ENCODE peak calls at places on chromosomes 3 and 15, in four cellular contexts. One of them, this sample, is unnamed. For H3K4me1, the result is how much of the 10 kb centered on the place peaks cover.

GRCh38 chr3:32571192-32571485 is 481 bp upstream of the DYNC1LI1 start:
- DNase-seq in esophagus squamous epithelium: no peak
- DNase-seq in OCI-LY7: no peak
- DNase-seq in pancreas: no peak
- DNase-seq in this sample: no peak

GRCh38 chr3:106428565-106428994 is 559.8 kb upstream of the CBLB start:
- DNase-seq in OCI-LY7: no peak
- DNase-seq in pancreas: no peak
- DNase-seq in esophagus squamous epithelium: no peak
- DNase-seq in this sample: no peak

GRCh38 chr3:183375787-183376186 is 52.6 kb downstream of the MCF2L2 start:
- DNase-seq in OCI-LY7: no peak
- DNase-seq in esophagus squamous epithelium: no peak
- DNase-seq in pancreas: no peak
- DNase-seq in this sample: no peak

GRCh38 chr3:136659253-136659652 is 92.9 kb downstream of the STAG1 start:
- DNase-seq in OCI-LY7: peak
- DNase-seq in esophagus squamous epithelium: no peak
- DNase-seq in pancreas: no peak
- DNase-seq in this sample: no peak

GRCh38 chr3:34731879-34732278 is 907.4 kb upstream of the ARPP21 start:
- DNase-seq in OCI-LY7: no peak
- DNase-seq in pancreas: no peak
- DNase-seq in esophagus squamous epithelium: no peak
- DNase-seq in this sample: no peak

GRCh38 chr15:60326824-60327654 is 70.7 kb downstream of the ANXA2 start:
- DNase-seq in pancreas: no peak
- DNase-seq in esophagus squamous epithelium: no peak
- DNase-seq in OCI-LY7: peak
- DNase-seq in this sample: no peak

GRCh38 chr3:180680097-180680430 is 775 bp upstream of the CCDC39 start:
- DNase-seq in OCI-LY7: peak
- DNase-seq in esophagus squamous epithelium: no peak
- DNase-seq in pancreas: peak
- DNase-seq in this sample: no peak

GRCh38 chr3:52184690-52185089 is 13.3 kb upstream of the ALAS1 start:
- DNase-seq in pancreas: no peak
- DNase-seq in esophagus squamous epithelium: no peak
- DNase-seq in OCI-LY7: no peak
- DNase-seq in this sample: no peak

GRCh38 chr15:66006986-66007385 is 137.7 kb downstream of the RAB11A start:
- DNase-seq in pancreas: no peak
- DNase-seq in esophagus squamous epithelium: no peak
- DNase-seq in OCI-LY7: no peak
- DNase-seq in this sample: no peak

GRCh38 chr15:87805117-87805820 is 451.3 kb downstream of the NTRK3 start:
- DNase-seq in pancreas: no peak
- DNase-seq in esophagus squamous epithelium: no peak
- DNase-seq in OCI-LY7: no peak
- DNase-seq in this sample: no peak

GRCh38 chr15:66251790-66252355 is 1.7 kb downstream of the MEGF11 start:
- DNase-seq in OCI-LY7: no peak
- DNase-seq in esophagus squamous epithelium: no peak
- DNase-seq in pancreas: no peak
- DNase-seq in this sample: no peak

GRCh38 chr3:108006077-108006675 is 84.7 kb downstream of the CD47 start:
- DNase-seq in OCI-LY7: no peak
- DNase-seq in pancreas: peak
- DNase-seq in esophagus squamous epithelium: no peak
- DNase-seq in this sample: no peak

GRCh38 chr15:41620536-41621199 is 39.5 kb upstream of the MGA start:
- DNase-seq in OCI-LY7: no peak
- DNase-seq in pancreas: no peak
- DNase-seq in esophagus squamous epithelium: no peak
- DNase-seq in this sample: no peak

GRCh38 chr3:58562498-58562897 is 14.7 kb downstream of the FAM107A start:
- DNase-seq in esophagus squamous epithelium: no peak
- DNase-seq in OCI-LY7: no peak
- DNase-seq in pancreas: no peak
- DNase-seq in this sample: no peak

GRCh38 chr3:15180042-15180611 is 25.9 kb upstream of the CAPN7 start:
- DNase-seq in pancreas: no peak
- DNase-seq in esophagus squamous epithelium: no peak
- DNase-seq in OCI-LY7: no peak
- DNase-seq in this sample: no peak

GRCh38 chr3:195153653-195154052 is 117.3 kb downstream of the XXYLT1 start:
- DNase-seq in esophagus squamous epithelium: no peak
- DNase-seq in pancreas: no peak
- DNase-seq in OCI-LY7: no peak
- DNase-seq in this sample: no peak

GRCh38 chr15:32794973-32795372 is 77.2 kb downstream of the GREM1 start:
- DNase-seq in OCI-LY7: no peak
- DNase-seq in esophagus squamous epithelium: no peak
- DNase-seq in pancreas: no peak
- DNase-seq in this sample: no peak

GRCh38 chr3:129558076-129558771 is 15.2 kb downstream of the H1-8 start:
- DNase-seq in esophagus squamous epithelium: no peak
- DNase-seq in pancreas: no peak
- DNase-seq in OCI-LY7: no peak
- DNase-seq in this sample: no peak

GRCh38 chr15:40313531-40314398 is 6.0 kb upstream of the PLCB2 start:
- DNase-seq in pancreas: peak
- DNase-seq in esophagus squamous epithelium: no peak
- DNase-seq in OCI-LY7: no peak
- DNase-seq in this sample: no peak

GRCh38 chr3:56744016-56744415 is 57.7 kb downstream of the ARHGEF3 start:
- DNase-seq in pancreas: no peak
- DNase-seq in esophagus squamous epithelium: no peak
- DNase-seq in OCI-LY7: no peak
- DNase-seq in this sample: no peak

GRCh38 chr3:85571835-85572234 is 613.0 kb downstream of the CADM2 start:
- DNase-seq in pancreas: no peak
- DNase-seq in esophagus squamous epithelium: no peak
- DNase-seq in OCI-LY7: no peak
- DNase-seq in this sample: no peak

GRCh38 chr15:76353023-76353577 is 16.5 kb downstream of the ISL2 start:
- DNase-seq in esophagus squamous epithelium: no peak
- DNase-seq in pancreas: no peak
- DNase-seq in OCI-LY7: no peak
- DNase-seq in this sample: no peak

GRCh38 chr3:27659279-27660021 is 62.7 kb downstream of the EOMES start:
- DNase-seq in OCI-LY7: peak
- DNase-seq in esophagus squamous epithelium: no peak
- DNase-seq in pancreas: peak
- DNase-seq in this sample: no peak

GRCh38 chr15:79635897-79636596 is 203.9 kb downstream of the MINAR1 start:
- DNase-seq in pancreas: no peak
- DNase-seq in OCI-LY7: no peak
- DNase-seq in esophagus squamous epithelium: no peak
- DNase-seq in this sample: no peak

GRCh38 chr3:141085331-141086047 is 34.3 kb downstream of the SPSB4 start:
- DNase-seq in OCI-LY7: no peak
- DNase-seq in pancreas: no peak
- DNase-seq in esophagus squamous epithelium: no peak
- DNase-seq in this sample: no peak

GRCh38 chr3:150371741-150372254 is 36.3 kb upstream of the TSC22D2 start:
- DNase-seq in pancreas: peak
- DNase-seq in esophagus squamous epithelium: no peak
- DNase-seq in OCI-LY7: no peak
- DNase-seq in this sample: no peak

GRCh38 chr15:74727727-74728126 is 2.4 kb upstream of the CYP1A1 start:
- DNase-seq in pancreas: no peak
- DNase-seq in esophagus squamous epithelium: no peak
- DNase-seq in OCI-LY7: no peak
- DNase-seq in this sample: no peak

DNA sequence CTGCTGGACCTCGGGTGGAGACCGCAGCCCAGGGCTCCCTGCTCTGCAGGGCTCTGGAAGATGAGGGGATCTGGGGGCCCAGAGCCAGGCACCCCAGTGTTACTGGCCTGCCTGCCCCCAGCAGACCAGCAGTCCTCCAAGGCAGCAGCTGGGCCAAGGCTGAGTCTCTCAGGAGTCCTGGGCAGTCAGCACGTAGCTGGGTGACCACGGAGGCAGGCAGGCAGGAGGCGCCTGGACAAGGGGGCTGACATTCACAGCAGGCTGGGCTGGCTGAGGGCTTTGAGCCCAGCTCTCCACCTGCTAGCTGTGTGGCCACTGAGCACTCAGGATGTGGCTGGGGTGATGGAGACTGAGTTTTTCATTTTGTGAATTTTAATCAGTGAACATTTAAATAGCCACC is 67.9 kb downstream of the IQSEC1 start:
- DNase-seq in pancreas: no peak
- DNase-seq in OCI-LY7: no peak
- DNase-seq in esophagus squamous epithelium: no peak
- DNase-seq in this sample: no peak
- H3K27ac ChIP-seq in pancreas: no peak
- H3K27ac ChIP-seq in OCI-LY7: peak
- H3K27ac ChIP-seq in esophagus squamous epithelium: no peak
- H3K27ac ChIP-seq in this sample: no peak

DNA sequence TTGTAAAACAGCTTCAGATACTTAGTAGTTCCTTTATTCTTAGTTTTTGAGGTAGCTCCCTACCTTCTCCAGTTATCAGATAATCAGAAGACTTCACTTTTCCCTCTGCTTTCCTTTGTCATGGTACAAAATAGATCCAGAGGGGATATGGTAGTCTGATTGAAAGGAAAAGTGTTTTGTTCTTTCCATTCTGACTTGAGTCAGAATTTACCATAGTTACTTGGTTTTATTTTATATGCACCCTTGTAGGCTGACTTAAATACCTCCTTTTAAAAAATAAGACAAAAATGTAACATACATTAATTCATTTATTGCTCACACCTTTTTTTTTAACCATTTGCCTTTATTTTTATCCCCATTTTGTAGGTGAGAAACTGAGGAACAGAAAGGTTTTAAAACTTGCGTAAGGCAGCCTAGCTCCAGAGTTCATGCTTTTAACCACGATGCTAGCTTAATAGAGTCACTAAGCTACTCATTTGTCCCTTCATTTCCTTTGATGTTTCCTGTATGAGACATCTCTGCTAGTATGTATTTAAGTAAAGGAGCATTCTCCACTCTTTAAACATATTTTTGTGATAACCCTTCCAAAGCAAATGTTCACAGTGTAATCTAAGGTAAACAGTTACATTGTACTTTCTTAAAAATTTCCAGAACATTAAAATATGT is 187.5 kb downstream of the KLHL25 start:
- DNase-seq in OCI-LY7: no peak
- DNase-seq in esophagus squamous epithelium: no peak
- DNase-seq in pancreas: no peak
- DNase-seq in this sample: no peak
- H3K4me1 ChIP-seq in OCI-LY7: under half
- H3K4me1 ChIP-seq in esophagus squamous epithelium: under half
- H3K4me1 ChIP-seq in pancreas: under half
- H3K4me1 ChIP-seq in this sample: under half

GRCh38 chr3:31436830-31437229 is 95.9 kb upstream of the STT3B start:
- DNase-seq in pancreas: no peak
- DNase-seq in esophagus squamous epithelium: no peak
- DNase-seq in OCI-LY7: no peak
- DNase-seq in this sample: no peak
- H3K4me3 ChIP-seq in pancreas: no peak
- H3K4me3 ChIP-seq in esophagus squamous epithelium: no peak
- H3K4me3 ChIP-seq in OCI-LY7: no peak
- H3K4me3 ChIP-seq in this sample: no peak

GRCh38 chr3:165697910-165698309 is 139.3 kb downstream of the BCHE start:
- DNase-seq in esophagus squamous epithelium: no peak
- DNase-seq in pancreas: no peak
- DNase-seq in OCI-LY7: no peak
- DNase-seq in this sample: no peak

GRCh38 chr3:165696496-165696895 is 140.7 kb downstream of the BCHE start:
- DNase-seq in pancreas: no peak
- DNase-seq in OCI-LY7: no peak
- DNase-seq in esophagus squamous epithelium: no peak
- DNase-seq in this sample: no peak
- H3K27ac ChIP-seq in pancreas: no peak
- H3K27ac ChIP-seq in OCI-LY7: no peak
- H3K27ac ChIP-seq in esophagus squamous epithelium: no peak
- H3K27ac ChIP-seq in this sample: no peak

GRCh38 chr15:90418627-90419026 is 30.6 kb downstream of the IQGAP1 start:
- DNase-seq in esophagus squamous epithelium: no peak
- DNase-seq in OCI-LY7: no peak
- DNase-seq in pancreas: no peak
- DNase-seq in this sample: no peak

GRCh38 chr15:90412356-90413194 is 24.5 kb downstream of the IQGAP1 start:
- DNase-seq in esophagus squamous epithelium: no peak
- DNase-seq in pancreas: no peak
- DNase-seq in OCI-LY7: peak
- DNase-seq in this sample: peak

GRCh38 chr15:90411176-90411575 is 23.1 kb downstream of the IQGAP1 start:
- DNase-seq in esophagus squamous epithelium: no peak
- DNase-seq in OCI-LY7: no peak
- DNase-seq in pancreas: no peak
- DNase-seq in this sample: no peak

GRCh38 chr15:90413411-90414379 is 25.7 kb downstream of the IQGAP1 start:
- DNase-seq in esophagus squamous epithelium: no peak
- DNase-seq in OCI-LY7: no peak
- DNase-seq in pancreas: no peak
- DNase-seq in this sample: peak

GRCh38 chr15:90414408-90415028 is 26.5 kb downstream of the IQGAP1 start:
- DNase-seq in esophagus squamous epithelium: no peak
- DNase-seq in OCI-LY7: no peak
- DNase-seq in pancreas: no peak
- DNase-seq in this sample: no peak
- H3K4me1 ChIP-seq in esophagus squamous epithelium: under half
- H3K4me1 ChIP-seq in OCI-LY7: under half
- H3K4me1 ChIP-seq in pancreas: under half
- H3K4me1 ChIP-seq in this sample: under half

DNA sequence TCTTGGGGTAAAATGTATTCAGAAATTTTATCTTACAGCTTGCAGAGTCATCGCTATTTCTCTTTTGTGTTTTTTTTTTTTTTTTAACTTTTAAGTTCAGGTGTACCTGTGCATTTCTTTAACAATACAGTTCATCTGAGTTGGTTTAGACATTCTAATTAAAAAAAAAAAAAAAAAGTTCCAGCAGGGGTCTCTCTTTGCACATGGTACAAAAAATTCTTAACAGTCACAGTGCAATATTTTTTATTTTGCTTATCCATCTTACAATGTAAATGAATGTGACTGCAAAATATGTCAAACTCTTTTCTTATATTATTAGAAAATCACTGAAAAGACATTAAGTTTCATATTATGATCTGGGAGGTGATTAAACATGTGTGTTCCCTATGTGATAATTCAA is 47.5 kb upstream of the SLC9A9 start:
- DNase-seq in pancreas: no peak
- DNase-seq in OCI-LY7: peak
- DNase-seq in esophagus squamous epithelium: no peak
- DNase-seq in this sample: no peak
- H3K4me3 ChIP-seq in pancreas: no peak
- H3K4me3 ChIP-seq in OCI-LY7: no peak
- H3K4me3 ChIP-seq in esophagus squamous epithelium: no peak
- H3K4me3 ChIP-seq in this sample: no peak

This sample was measured in ascending aorta.